ENCODE peak calls at places on chromosomes 12 and 14, in four cellular contexts. E is RWPE1, R is tibial nerve, B is brain microvascular endothelial cell. T is an unnamed sample.

GRCh38 chr12:50297027-50297426 is 13.7 kb upstream of the LIMA1 start:
- DNase-seq in E (no peak), R (no peak), B (no peak), T (no peak)

GRCh38 chr14:64293976-64294671 is at the start of gene ESR2:
- DNase-seq in E (no peak), R (no peak), B (peak; percentile 22), T (peak; percentile 28)

GRCh38 chr12:129067482-129067881 is 214.2 kb downstream of the GLT1D1 start:
- DNase-seq in E (no peak), R (no peak), B (peak; percentile 37), T (no peak)

GRCh38 chr12:124390442-124391116 is 95.7 kb downstream of the RFLNA start:
- DNase-seq in E (peak; percentile 68), R (no peak), B (peak; percentile 77), T (no peak)

GRCh38 chr12:9687228-9687627 is 17.7 kb downstream of the CLEC2D start:
- DNase-seq in E (no peak), R (no peak), B (peak; percentile 77), T (no peak)

GRCh38 chr12:111084605-111085004 is 164.2 kb upstream of the MYL2 start:
- DNase-seq in E (no peak), R (no peak), B (no peak), T (no peak)

GRCh38 chr14:22883191-22883976 is at the start of gene REM2:
- DNase-seq in E (no peak), R (no peak), B (no peak), T (no peak)

GRCh38 chr14:63308723-63309317 is 9.9 kb downstream of the GPHB5 start:
- DNase-seq in E (peak; percentile 19), R (no peak), B (peak; percentile 12), T (no peak)

GRCh38 chr12:70724444-70724843 is 87.2 kb upstream of the PTPRB start:
- DNase-seq in E (no peak), R (no peak), B (peak; percentile 9), T (no peak)

GRCh38 chr12:124381454-124382207 is 86.7 kb downstream of the RFLNA start:
- DNase-seq in E (peak; percentile 75), R (peak; percentile 93), B (peak; percentile 78), T (no peak)

GRCh38 chr12:118034429-118035193 is 18.1 kb downstream of the RFC5 start:
- DNase-seq in E (peak; percentile 37), R (no peak), B (peak; percentile 53), T (no peak)
- TF ChIP-seq CTCF in E (peak; percentile 21), R (peak; percentile 26), B (peak; percentile 62), T (no peak)

DNA sequence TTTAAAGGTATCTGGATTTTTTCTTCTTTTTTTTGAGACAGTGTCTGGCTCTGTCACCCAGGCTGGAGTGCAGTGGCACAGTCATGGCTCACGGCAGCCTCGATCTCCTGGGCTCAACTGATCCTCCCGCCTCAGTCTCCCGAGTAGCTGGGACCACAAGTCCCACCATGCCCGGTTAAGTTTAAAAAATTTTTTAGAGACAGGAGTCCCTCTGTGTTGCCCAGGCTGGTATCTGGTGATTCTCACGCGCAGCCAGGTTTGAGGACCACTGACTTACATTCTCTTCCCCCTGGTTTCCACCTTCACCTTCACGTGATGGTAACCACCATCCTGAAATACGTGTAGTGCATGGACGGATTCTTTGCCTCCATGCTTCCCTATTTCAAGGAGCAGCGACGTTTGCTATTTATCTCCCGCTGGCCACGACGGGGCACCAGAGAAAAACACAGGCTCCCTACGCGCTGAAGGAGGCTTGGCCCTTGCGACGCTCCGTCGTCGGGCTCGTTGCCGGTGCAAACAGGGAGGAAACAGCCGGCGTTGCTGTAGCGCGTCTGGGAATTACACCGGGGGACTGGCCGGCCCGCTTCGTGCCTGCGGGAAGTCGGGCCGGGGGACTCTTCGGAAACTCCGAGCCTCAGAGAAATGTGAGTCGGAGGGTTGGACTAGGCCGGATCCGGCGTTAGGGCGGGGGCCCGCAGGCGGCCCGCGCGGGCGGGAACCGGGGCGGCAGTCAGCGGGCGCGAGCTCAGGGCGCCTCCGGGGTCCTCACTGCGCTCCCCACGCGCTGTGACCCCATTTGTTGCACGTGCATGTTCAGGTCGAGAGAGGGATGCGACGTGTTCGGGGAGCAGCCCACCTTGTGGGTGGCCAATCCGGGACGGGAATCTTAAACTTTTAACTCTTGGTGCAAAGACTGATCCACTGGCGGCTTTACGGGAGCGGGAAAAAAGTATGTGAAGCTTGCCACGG is at the start of gene TCHP:
- DNase-seq in E (peak; percentile 85), R (peak; percentile 66), B (peak; percentile 81), T (peak; percentile 78)
- TF ChIP-seq CTCF in E (peak; percentile 44), R (peak; percentile 35), B (peak; percentile 58), T (no peak)

GRCh38 chr12:23361971-23362370 is 587.5 kb downstream of the SOX5 start:
- DNase-seq in E (no peak), R (no peak), B (no peak), T (no peak)
- TF ChIP-seq CTCF in E (no peak), R (no peak), B (peak; percentile 27), T (peak; percentile 22)

GRCh38 chr14:54743382-54743781 is 159.2 kb downstream of the GCH1 start:
- DNase-seq in E (no peak), R (no peak), B (no peak), T (no peak)

GRCh38 chr14:54747616-54748015 is 155.0 kb downstream of the GCH1 start:
- DNase-seq in E (no peak), R (no peak), B (no peak), T (no peak)

GRCh38 chr14:54749727-54750126 is 152.9 kb downstream of the GCH1 start:
- DNase-seq in E (no peak), R (no peak), B (no peak), T (no peak)

GRCh38 chr14:54742492-54743350 is 159.9 kb downstream of the GCH1 start:
- DNase-seq in E (no peak), R (no peak), B (no peak), T (no peak)

GRCh38 chr14:54746019-54746418 is 156.6 kb downstream of the GCH1 start:
- DNase-seq in E (no peak), R (no peak), B (no peak), T (no peak)
- TF ChIP-seq CTCF in E (no peak), R (no peak), B (no peak), T (no peak)

DNA sequence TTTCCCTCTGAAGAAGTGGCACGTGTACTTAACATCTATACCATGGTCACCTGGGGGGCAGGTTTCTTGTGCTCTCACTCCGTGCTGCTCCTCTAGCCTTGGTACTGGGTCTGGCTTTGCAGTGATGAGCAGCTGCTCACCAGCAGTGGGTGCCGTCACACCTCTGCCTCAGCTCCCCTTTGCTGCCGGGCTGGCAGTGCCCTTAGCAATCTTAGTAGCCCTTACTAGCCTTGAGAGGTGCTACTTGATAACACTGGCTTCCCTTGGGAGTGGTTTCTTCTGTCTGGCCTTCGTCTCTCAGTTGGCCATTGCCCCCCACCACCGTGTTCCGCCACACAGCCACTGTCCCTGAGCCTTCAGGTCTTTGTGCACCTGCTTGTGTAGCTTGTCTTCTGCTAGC is 22.6 kb downstream of the KLC1 start:
- DNase-seq in E (no peak), R (no peak), B (no peak), T (no peak)
- TF ChIP-seq CTCF in E (no peak), R (no peak), B (no peak), T (no peak)

GRCh38 chr12:62695696-62696095 is 229.1 kb downstream of the MON2 start:
- DNase-seq in E (no peak), R (no peak), B (no peak), T (no peak)

GRCh38 chr12:62698701-62699101 is 232.1 kb downstream of the MON2 start:
- DNase-seq in E (no peak), R (no peak), B (peak; percentile 53), T (no peak)

GRCh38 chr12:62694632-62695031 is 228.0 kb downstream of the MON2 start:
- DNase-seq in E (no peak), R (no peak), B (no peak), T (no peak)

GRCh38 chr12:62700091-62700490 is 233.5 kb downstream of the MON2 start:
- DNase-seq in E (no peak), R (no peak), B (peak; percentile 47), T (no peak)

DNA sequence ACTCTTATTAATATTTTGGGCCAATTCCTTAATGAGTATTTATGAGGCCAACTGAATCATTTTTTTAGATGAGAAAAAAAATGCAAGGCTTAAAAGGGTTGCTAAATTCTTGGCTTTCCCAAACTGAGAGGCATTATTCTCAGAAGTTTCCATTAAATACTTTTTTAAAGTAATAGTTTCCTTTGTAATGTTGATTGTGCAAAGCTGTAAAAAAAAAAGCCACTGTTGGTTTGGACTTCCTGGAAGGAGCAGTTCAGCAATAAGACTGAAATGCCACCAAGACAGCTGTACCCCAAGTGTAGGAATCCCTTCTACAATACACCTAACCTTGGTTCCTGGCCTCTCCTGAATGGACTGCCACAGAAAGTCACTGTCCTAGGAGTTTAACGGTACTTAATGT is 231.3 kb downstream of the MON2 start:
- DNase-seq in E (no peak), R (no peak), B (no peak), T (no peak)
- TF ChIP-seq CTCF in E (no peak), R (no peak), B (no peak), T (no peak)

T was measured in mesothelial cell of epicardium.